ENCODE peak calls at places on chromosomes 1 and 21, in five cellular contexts. A is GM23248, Y is tibial nerve, N is tibial artery, R is ovary. I is an unnamed sample.

GRCh38 chr1:164602480-164603093 is 43.6 kb downstream of the PBX1 start:
- DNase-seq in Y (no peak), N (peak; percentile 72), R (peak; percentile 68), A (peak; percentile 74), I (no peak)

GRCh38 chr21:42254631-42255030 is 35.7 kb downstream of the ABCG1 start:
- DNase-seq in A (no peak), N (no peak), Y (no peak), R (no peak), I (no peak)

GRCh38 chr1:31013187-31013864 is 52.2 kb downstream of the PUM1 start:
- DNase-seq in R (no peak), N (no peak), Y (no peak), A (peak; percentile 20), I (no peak)

GRCh38 chr1:234000557-234001081 is 96.1 kb downstream of the SLC35F3 start:
- DNase-seq in Y (no peak), R (no peak), N (no peak), A (no peak), I (no peak)

GRCh38 chr1:221715321-221716169 is 26.3 kb downstream of the DUSP10 start:
- DNase-seq in R (no peak), N (no peak), Y (no peak), A (peak; percentile 35), I (no peak)

GRCh38 chr1:223244366-223245103 is 101.5 kb upstream of the TLR5 start:
- DNase-seq in N (no peak), Y (no peak), A (peak; percentile 21), R (no peak), I (no peak)

GRCh38 chr1:16367968-16368910 is 1.2 kb downstream of the SZRD1 start:
- DNase-seq in N (no peak), R (no peak), A (peak; percentile 69), Y (no peak), I (no peak)

GRCh38 chr1:173477286-173478098 is at the start of gene PRDX6:
- DNase-seq in N (peak; percentile 94), A (peak; percentile 95), Y (peak; percentile 83), R (peak; percentile 87), I (no peak)

GRCh38 chr1:116769561-116769977 is 15.3 kb downstream of the CD2 start:
- DNase-seq in R (no peak), N (no peak), A (peak; percentile 53), Y (no peak), I (peak; percentile 89)

GRCh38 chr1:30891223-30891552 is 17.4 kb downstream of the SDC3 start:
- DNase-seq in N (no peak), R (no peak), Y (no peak), A (no peak), I (no peak)

GRCh38 chr21:14382486-14382834 is 486 bp downstream of the HSPA13 start:
- DNase-seq in Y (peak; percentile 22), R (no peak), A (peak; percentile 55), N (peak; percentile 63), I (no peak)

GRCh38 chr21:25733859-25734653 is 648 bp downstream of the ATP5PF start:
- DNase-seq in A (peak; percentile 75), Y (no peak), R (no peak), N (no peak), I (peak; percentile 4)

GRCh38 chr1:186828612-186829542 is at the start of gene PLA2G4A:
- DNase-seq in Y (peak; percentile 57), N (peak; percentile 63), R (peak; percentile 21), A (peak; percentile 80), I (no peak)

GRCh38 chr1:31511848-31512615 is 64.3 kb upstream of the TINAGL1 start:
- DNase-seq in N (no peak), A (no peak), R (no peak), Y (no peak), I (no peak)

GRCh38 chr1:112263464-112263863 is 132.6 kb upstream of the CTTNBP2NL start:
- DNase-seq in R (no peak), N (no peak), A (peak; percentile 75), Y (no peak), I (no peak)

GRCh38 chr21:43306911-43307676 is 119.8 kb downstream of the SIK1 start:
- DNase-seq in A (peak; percentile 61), Y (no peak), R (no peak), N (peak; percentile 54), I (no peak)

GRCh38 chr1:32774950-32775634 is 42.1 kb downstream of the YARS1 start:
- DNase-seq in A (peak; percentile 63), Y (no peak), R (no peak), N (no peak), I (no peak)

GRCh38 chr1:13764933-13765332 is 64.9 kb downstream of the PRDM2 start:
- DNase-seq in A (no peak), R (no peak), Y (no peak), N (no peak), I (no peak)

GRCh38 chr1:223731076-223731770 is 18.9 kb downstream of the CAPN2 start:
- DNase-seq in R (peak; percentile 74), Y (peak; percentile 66), A (peak; percentile 92), N (peak; percentile 90), I (no peak)

GRCh38 chr1:63774617-63775417 is 1.0 kb downstream of the ROR1 start:
- DNase-seq in N (peak; percentile 75), Y (peak; percentile 30), R (peak; percentile 51), A (peak; percentile 75), I (no peak)

GRCh38 chr1:93448292-93448982 is 519 bp downstream of the FNBP1L start:
- DNase-seq in R (peak; percentile 62), N (no peak), A (peak; percentile 57), Y (no peak), I (no peak)

GRCh38 chr21:36135391-36136094 is 664 bp downstream of the CBR3 start:
- DNase-seq in Y (peak; percentile 61), R (peak; percentile 60), N (peak; percentile 91), A (peak; percentile 89), I (peak; percentile 35)

GRCh38 chr1:56156937-56157336 is 422.4 kb downstream of the PLPP3 start:
- DNase-seq in A (no peak), N (no peak), R (no peak), Y (no peak), I (no peak)

GRCh38 chr1:7847599-7847998 is 5.3 kb downstream of the UTS2 start:
- DNase-seq in A (peak; percentile 72), R (no peak), N (no peak), Y (no peak), I (no peak)

GRCh38 chr1:248820041-248820585 is 5.6 kb downstream of the SH3BP5L start:
- DNase-seq in R (no peak), N (peak; percentile 31), A (no peak), Y (no peak), I (no peak)

GRCh38 chr1:48200166-48200900 is 22.2 kb upstream of the SLC5A9 start:
- DNase-seq in R (no peak), Y (no peak), N (no peak), A (no peak), I (no peak)

GRCh38 chr1:21910528-21911204 is 26.4 kb downstream of the HSPG2 start:
- DNase-seq in N (no peak), R (no peak), Y (no peak), A (no peak), I (no peak)

GRCh38 chr1:21912038-21912758 is 24.9 kb downstream of the HSPG2 start:
- DNase-seq in R (no peak), Y (no peak), N (no peak), A (no peak), I (no peak)

GRCh38 chr1:21913258-21913657 is 23.9 kb downstream of the HSPG2 start:
- DNase-seq in R (no peak), Y (no peak), N (no peak), A (no peak), I (no peak)

GRCh38 chr1:21909787-21910503 is 27.2 kb downstream of the HSPG2 start:
- DNase-seq in Y (peak; percentile 49), N (peak; percentile 94), R (peak; percentile 64), A (peak; percentile 81), I (peak; percentile 35)

DNA sequence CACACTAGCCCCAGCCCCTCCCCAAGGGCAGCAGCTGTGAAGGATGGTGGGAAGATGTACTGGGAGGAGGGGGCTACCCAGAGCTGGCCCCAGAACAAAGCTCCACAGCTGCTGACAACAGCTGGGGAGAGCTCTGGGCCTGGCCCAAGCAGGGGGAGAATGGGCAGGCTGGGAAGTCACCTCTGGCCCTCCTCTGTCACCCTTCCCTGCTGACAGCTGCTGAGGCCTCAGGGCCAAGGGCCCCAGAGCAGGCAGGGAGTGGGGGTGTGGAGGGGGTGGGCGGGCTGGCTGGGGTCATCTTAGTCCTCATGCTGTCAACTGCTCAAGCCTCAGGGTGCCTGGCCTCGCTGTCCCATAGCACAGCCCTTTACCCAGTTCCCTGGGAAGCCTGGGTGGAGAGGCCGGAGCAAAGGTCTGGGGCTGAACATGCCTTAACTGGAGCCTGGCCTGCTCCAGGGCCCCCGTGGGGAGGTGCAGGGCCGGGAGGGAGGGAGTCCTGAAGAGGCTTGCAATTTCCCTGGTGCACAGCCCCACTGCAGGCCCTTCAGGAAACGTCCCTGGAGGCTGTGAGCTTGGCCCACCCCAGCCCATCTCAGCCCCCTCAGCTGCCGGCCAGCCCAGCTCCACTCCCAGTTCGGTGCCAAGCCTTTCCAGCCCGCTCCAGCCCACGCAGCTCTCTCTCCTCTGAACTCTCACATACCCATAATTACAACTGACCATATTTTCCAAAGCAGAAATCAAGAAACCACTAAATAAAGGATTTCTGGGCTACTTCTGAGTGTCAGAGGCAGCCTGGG is 25.7 kb downstream of the HSPG2 start:
- DNase-seq in Y (no peak), N (peak; percentile 87), R (peak; percentile 79), A (peak; percentile 82), I (no peak)
- H3K4me1 ChIP-seq in Y (peaks cover 94% of the 10 kb centered on the region), N (peaks cover 95% of the 10 kb centered on the region), R (peaks cover 33% of the 10 kb centered on the region), A (peaks cover 77% of the 10 kb centered on the region), I (peaks cover 12% of the 10 kb centered on the region)

DNA sequence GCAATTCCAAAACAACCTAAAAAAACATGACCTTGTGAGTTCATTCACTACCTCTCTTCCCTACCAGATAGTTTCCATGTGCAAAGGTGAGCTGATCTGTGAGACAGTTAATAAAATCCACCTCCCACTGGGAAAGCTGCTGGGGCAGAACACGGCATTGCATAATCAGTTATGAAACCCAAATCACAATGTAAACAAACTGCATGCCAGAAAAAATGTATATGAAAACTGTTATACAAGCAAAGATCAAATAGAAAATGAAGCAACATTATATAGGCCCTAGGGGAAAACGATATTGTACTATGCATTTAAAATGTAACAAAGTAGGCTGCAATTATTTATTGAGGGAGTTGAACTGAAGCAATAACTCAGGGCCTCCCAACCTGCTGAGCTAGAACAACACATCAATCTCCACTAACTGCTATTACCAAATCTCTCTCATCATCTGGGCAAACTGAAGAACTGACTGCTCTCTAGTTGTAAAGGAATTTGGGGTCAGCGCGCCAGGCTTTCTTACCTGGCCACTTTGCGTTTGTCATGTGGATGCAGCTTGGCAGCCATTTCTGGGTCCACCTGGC is 31.0 kb downstream of the TRIT1 start:
- DNase-seq in R (no peak), N (no peak), A (no peak), Y (no peak), I (no peak)
- H3K36me3 ChIP-seq in R (no peaks in the 10 kb centered on the region), N (peaks cover 27% of the 10 kb centered on the region), A (peaks cover 35% of the 10 kb centered on the region), Y (peaks cover 2% of the 10 kb centered on the region), I (no peaks in the 10 kb centered on the region)

DNA sequence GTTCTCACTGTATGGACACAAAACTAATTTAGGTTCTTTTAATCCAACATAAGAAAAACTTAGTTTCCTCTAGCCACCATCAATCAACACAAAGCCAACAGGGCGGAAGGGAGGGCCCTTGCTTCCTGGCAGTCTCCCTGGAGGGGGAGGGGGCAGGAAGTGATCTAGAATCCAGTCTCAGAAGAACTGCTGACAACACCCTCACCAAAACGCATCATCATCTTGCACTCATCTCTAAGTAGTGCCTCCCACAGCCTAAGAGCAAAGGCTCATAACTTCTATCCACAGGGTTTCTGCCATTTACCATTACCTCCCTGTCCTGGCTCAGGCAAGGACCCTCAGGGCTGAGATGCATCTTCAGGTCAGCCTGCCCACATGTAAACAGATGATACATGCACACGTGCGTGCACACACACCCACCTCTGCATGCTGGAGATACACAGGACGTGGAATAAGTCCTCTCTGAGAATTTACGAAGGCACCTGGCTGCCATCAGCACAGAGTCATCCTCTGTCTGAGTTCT is 20.5 kb downstream of the HIVEP3 start:
- DNase-seq in R (no peak), Y (no peak), A (peak; percentile 61), N (no peak), I (peak; percentile 78)
- H3K4me3 ChIP-seq in R (no peak overlapping the region), Y (no peak overlapping the region), A (no peak overlapping the region), N (no peak overlapping the region), I (peak overlapping the region; percentile 35)

GRCh38 chr1:27630859-27631491 is 4.0 kb downstream of the FGR start:
- DNase-seq in R (no peak), Y (peak; percentile 43), A (no peak), N (no peak), I (no peak)
- H3K4me1 ChIP-seq in R (no peaks in the 10 kb centered on the region), Y (peaks cover 13% of the 10 kb centered on the region), A (no peaks in the 10 kb centered on the region), N (peaks cover 8% of the 10 kb centered on the region), I (peaks cover 66% of the 10 kb centered on the region)